ENCODE peak calls at places on chromosomes 1 and 21, in five cellular contexts. S is cardiac fibroblast, O is choroid plexus epithelial cell, E is breast epithelium, D is AG10803. J is an unnamed sample.

GRCh38 chr1:61887076-61887867 is 145.0 kb downstream of the PATJ start:
- DNase-seq in O (peak; percentile 19), S (peak; percentile 18), D (no peak), E (no peak), J (no peak)

GRCh38 chr1:244412116-244412639 is 39.5 kb downstream of the ADSS2 start:
- DNase-seq in E (no peak), S (no peak), O (no peak), D (no peak), J (no peak)

GRCh38 chr1:39632491-39633417 is 6.7 kb downstream of the HEYL start:
- DNase-seq in S (peak; percentile 70), O (peak; percentile 72), E (no peak), D (peak; percentile 45), J (peak; percentile 55)

GRCh38 chr1:208173749-208174148 is 70.4 kb downstream of the PLXNA2 start:
- DNase-seq in E (no peak), D (no peak), O (no peak), S (no peak), J (no peak)

GRCh38 chr1:89365206-89365605 is 1.3 kb downstream of the GBP6 start:
- DNase-seq in S (no peak), E (no peak), D (no peak), O (peak; percentile 4), J (no peak)

GRCh38 chr1:234675006-234675405 is 65.0 kb upstream of the IRF2BP2 start:
- DNase-seq in O (no peak), E (no peak), D (no peak), S (no peak), J (no peak)

GRCh38 chr1:44786138-44786840 is 1.7 kb downstream of the BEST4 start:
- DNase-seq in O (peak; percentile 88), S (peak; percentile 61), D (peak; percentile 31), E (no peak), J (peak; percentile 58)

GRCh38 chr1:183543619-183544204 is 46.5 kb downstream of the NCF2 start:
- DNase-seq in D (peak; percentile 69), O (peak; percentile 87), S (peak; percentile 82), E (no peak), J (peak; percentile 75)

GRCh38 chr1:220325306-220325995 is 53.2 kb upstream of the RAB3GAP2 start:
- DNase-seq in S (no peak), O (peak; percentile 52), E (no peak), D (no peak), J (no peak)

GRCh38 chr1:64242895-64243756 is 39.7 kb downstream of the UBE2U start:
- DNase-seq in E (no peak), O (peak; percentile 79), D (peak; percentile 58), S (peak; percentile 68), J (peak; percentile 73)
- TF ChIP-seq CTCF in E (peak; percentile 50), O (peak; percentile 50), D (peak; percentile 68), S (no peak), J (peak; percentile 53)

DNA sequence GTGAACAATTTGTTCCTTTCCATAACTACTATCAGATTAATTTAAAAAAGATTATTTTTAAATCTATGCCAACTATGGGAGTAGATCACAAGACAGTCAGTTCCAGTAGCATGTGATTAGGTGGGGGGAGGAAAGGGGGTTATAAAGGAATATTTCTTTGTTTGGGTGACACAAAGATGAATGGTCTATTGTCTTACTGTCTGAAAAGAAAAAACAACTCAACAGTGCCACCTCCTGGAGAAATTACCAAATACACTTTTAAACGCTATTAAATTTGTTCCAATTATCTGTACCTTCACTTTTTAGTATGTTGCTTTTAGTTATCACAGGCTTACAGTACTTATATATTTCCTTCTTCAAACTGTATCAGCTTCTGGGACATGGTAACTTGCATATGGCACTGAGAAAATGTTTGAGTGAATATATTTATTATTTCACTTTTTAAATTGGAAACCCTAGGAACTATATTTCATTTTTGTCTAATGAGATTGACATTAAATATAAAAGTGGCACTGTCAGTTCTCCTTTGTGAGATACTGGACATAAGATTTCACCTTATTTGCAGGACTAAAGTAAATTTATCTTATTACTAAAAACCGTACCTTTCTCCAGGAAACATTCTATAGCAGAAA is 1.7 kb upstream of the SORT1 start:
- DNase-seq in D (peak; percentile 56), E (no peak), O (peak; percentile 77), S (peak; percentile 75), J (peak; percentile 69)
- TF ChIP-seq CTCF in D (peak; percentile 58), E (peak; percentile 82), O (peak; percentile 54), S (peak; percentile 25), J (peak; percentile 51)

DNA sequence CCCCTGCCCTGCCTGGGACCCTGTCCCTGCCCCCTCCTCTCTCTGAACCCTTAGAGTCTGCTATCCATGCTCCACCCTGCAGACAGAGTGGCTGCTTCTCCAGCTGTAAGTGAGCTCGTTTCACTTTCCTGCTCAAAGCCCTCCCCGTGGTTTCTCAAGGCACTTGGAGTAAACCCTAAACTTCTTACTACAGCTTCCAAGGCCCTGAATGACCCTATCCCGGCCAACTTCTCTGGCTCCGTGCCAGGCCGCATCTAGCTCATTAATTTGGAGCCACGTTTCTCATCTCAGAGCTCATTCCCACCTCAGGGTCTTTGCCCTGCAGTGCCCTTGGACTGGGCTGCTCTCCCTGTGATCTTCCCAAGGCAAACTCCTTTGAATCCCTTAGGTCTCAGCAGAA is 235.1 kb upstream of the RUNX1 start:
- DNase-seq in S (peak; percentile 54), E (peak; percentile 29), D (peak; percentile 36), O (peak; percentile 11), J (peak; percentile 40)
- TF ChIP-seq CTCF in S (no peak), E (no peak), D (no peak), O (no peak), J (no peak)

GRCh38 chr1:46603858-46604549 is at the start of gene MKNK1:
- DNase-seq in S (peak; percentile 96), D (peak; percentile 86), E (peak; percentile 94), O (peak; percentile 96), J (peak; percentile 87)
- TF ChIP-seq CTCF in S (peak; percentile 15), D (peak; percentile 20), E (no peak), O (no peak), J (no peak)

GRCh38 chr1:77416692-77417450 is 135.1 kb downstream of the AK5 start:
- DNase-seq in D (no peak), O (peak; percentile 63), E (no peak), S (no peak), J (peak; percentile 49)
- TF ChIP-seq CTCF in D (peak; percentile 39), O (peak; percentile 63), E (no peak), S (peak; percentile 53), J (peak; percentile 52)

GRCh38 chr1:6464915-6465314 is 1.1 kb downstream of the TNFRSF25 start:
- DNase-seq in O (no peak), E (no peak), S (no peak), D (no peak), J (no peak)

GRCh38 chr1:6465461-6466005 is 440 bp downstream of the TNFRSF25 start:
- DNase-seq in S (no peak), D (no peak), E (no peak), O (no peak), J (no peak)

GRCh38 chr1:6466023-6466422 is at the start of gene TNFRSF25:
- DNase-seq in S (no peak), E (no peak), O (no peak), D (no peak), J (no peak)

GRCh38 chr1:6463120-6463412 is 2.9 kb downstream of the TNFRSF25 start:
- DNase-seq in S (no peak), E (no peak), O (no peak), D (no peak), J (no peak)

GRCh38 chr1:6464514-6464836 is 1.5 kb downstream of the TNFRSF25 start:
- DNase-seq in S (no peak), E (no peak), D (no peak), O (no peak), J (no peak)
- TF ChIP-seq CTCF in S (no peak), E (no peak), D (no peak), O (no peak), J (no peak)